ENCODE peak calls at places on chromosomes 5 and 9, in eight cellular contexts. V, T, A, Q, K, H, I and C are unnamed samples.

GRCh38 chr9:93894691-93895079 is 60.5 kb downstream of the BARX1 start:
- DNase-seq in T (no peak), H (no peak), A (no peak), V (no peak), K (no peak), Q (no peak), I (no peak), C (no peak)

GRCh38 chr5:93603191-93603590 is 20.2 kb downstream of the NR2F1 start:
- DNase-seq in A (no peak), T (no peak), K (no peak), V (no peak), I (no peak), Q (no peak), H (no peak), C (no peak)

GRCh38 chr5:39648539-39649200 is 223.9 kb upstream of the DAB2 start:
- DNase-seq in K (no peak), A (no peak), Q (no peak), T (no peak), H (peak; percentile 18), I (no peak), V (no peak), C (no peak)

GRCh38 chr5:67910599-67910998 is 305.0 kb upstream of the PIK3R1 start:
- DNase-seq in Q (no peak), I (no peak), T (no peak), K (no peak), V (no peak), H (no peak), A (no peak), C (no peak)

GRCh38 chr9:112325600-112325999 is 7.8 kb downstream of the PTBP3 start:
- DNase-seq in V (no peak), I (no peak), K (no peak), T (no peak), A (no peak), Q (no peak), H (no peak), C (no peak)

GRCh38 chr5:54363669-54364068 is 53.3 kb upstream of the ARL15 start:
- DNase-seq in Q (no peak), A (no peak), V (no peak), T (no peak), H (no peak), K (no peak), I (no peak), C (no peak)

GRCh38 chr9:68777070-68777763 is 72.2 kb downstream of the PIP5K1B start:
- DNase-seq in I (no peak), V (no peak), K (no peak), H (no peak), T (no peak), A (no peak), Q (no peak), C (no peak)

GRCh38 chr5:92769986-92770385 is 811.0 kb downstream of the NR2F1-AS1 start:
- DNase-seq in K (no peak), I (no peak), Q (no peak), T (no peak), V (no peak), A (no peak), H (no peak), C (no peak)

GRCh38 chr5:20300110-20300509 is 312.1 kb upstream of the CDH18 start:
- DNase-seq in K (no peak), V (no peak), H (no peak), Q (no peak), T (no peak), A (no peak), I (no peak), C (no peak)

GRCh38 chr5:34656700-34657549 is 797 bp downstream of the RAI14 start:
- DNase-seq in T (peak; percentile 81), H (no peak), I (peak; percentile 48), A (no peak), K (peak; percentile 18), Q (peak; percentile 45), V (peak; percentile 26), C (no peak)

GRCh38 chr5:106163233-106163632 is 1507.5 kb downstream of the EFNA5 start:
- DNase-seq in K (no peak), H (no peak), V (no peak), A (no peak), I (peak; percentile 7), T (no peak), Q (no peak), C (no peak)

GRCh38 chr5:91477408-91477807 is 94.3 kb upstream of the ARRDC3 start:
- DNase-seq in H (no peak), T (no peak), A (no peak), I (no peak), V (no peak), Q (no peak), K (no peak), C (no peak)

GRCh38 chr9:95515272-95516113 is 1.3 kb downstream of the PTCH1 start:
- DNase-seq in I (no peak), K (no peak), V (no peak), T (peak; percentile 74), H (peak; percentile 34), A (peak; percentile 22), Q (no peak), C (peak; percentile 11)

GRCh38 chr5:180313677-180314076 is 21.8 kb upstream of the MAPK9 start:
- DNase-seq in Q (no peak), V (no peak), I (peak; percentile 83), K (peak; percentile 43), H (no peak), A (peak; percentile 26), T (peak; percentile 85), C (peak; percentile 78)

GRCh38 chr9:97895695-97896332 is 26.5 kb downstream of the TRMO start:
- DNase-seq in A (no peak), T (no peak), V (no peak), Q (no peak), H (peak; percentile 14), K (no peak), I (no peak), C (no peak)

GRCh38 chr5:38059876-38060275 is 198.5 kb upstream of the EGFLAM start:
- DNase-seq in A (no peak), V (no peak), H (no peak), T (no peak), I (peak; percentile 26), K (no peak), Q (no peak), C (no peak)

GRCh38 chr5:178155065-178155464 is 1.4 kb upstream of the NHP2 start:
- DNase-seq in K (no peak), A (no peak), H (no peak), Q (no peak), T (no peak), V (no peak), I (no peak), C (no peak)

GRCh38 chr5:157215143-157215825 is 34.6 kb downstream of the ITK start:
- DNase-seq in V (no peak), K (no peak), H (no peak), I (no peak), A (no peak), T (no peak), Q (no peak), C (peak; percentile 57)

GRCh38 chr5:57937025-57937424 is 454.4 kb upstream of the ACTBL2 start:
- DNase-seq in V (no peak), T (no peak), Q (no peak), I (no peak), H (no peak), K (no peak), A (no peak), C (no peak)

GRCh38 chr5:127536687-127537086 is 19.2 kb downstream of the PRRC1 start:
- DNase-seq in T (no peak), A (no peak), K (no peak), Q (no peak), V (peak; percentile 10), H (no peak), I (no peak), C (no peak)

GRCh38 chr9:116656535-116656934 is 30.6 kb upstream of the TRIM32 start:
- DNase-seq in K (peak; percentile 26), T (no peak), V (no peak), Q (no peak), H (no peak), I (no peak), A (no peak), C (no peak)

GRCh38 chr9:126932871-126933321 is 18.3 kb downstream of the RALGPS1 start:
- DNase-seq in Q (no peak), T (no peak), H (no peak), V (no peak), A (no peak), I (no peak), K (no peak), C (no peak)

GRCh38 chr5:17069995-17070405 is 133.9 kb upstream of the MYO10 start:
- DNase-seq in H (peak; percentile 4), V (no peak), T (no peak), K (no peak), I (peak; percentile 46), Q (no peak), A (no peak), C (no peak)

GRCh38 chr5:10719965-10720364 is 41.1 kb downstream of the DAP start:
- DNase-seq in V (no peak), K (no peak), I (no peak), A (no peak), H (no peak), Q (no peak), T (no peak), C (no peak)

GRCh38 chr5:127392762-127393161 is 102.2 kb downstream of the MEGF10 start:
- DNase-seq in A (no peak), Q (no peak), K (no peak), H (no peak), T (no peak), V (no peak), I (no peak), C (no peak)

GRCh38 chr5:144451187-144451973 is 280.7 kb downstream of the KCTD16 start:
- DNase-seq in A (no peak), T (no peak), I (no peak), K (no peak), Q (no peak), V (no peak), H (no peak), C (no peak)

GRCh38 chr9:91132576-91133073 is 229.1 kb downstream of the AUH start:
- DNase-seq in A (no peak), T (no peak), Q (no peak), V (no peak), K (no peak), H (no peak), I (no peak), C (no peak)

GRCh38 chr5:40428815-40429214 is 250.9 kb upstream of the PTGER4 start:
- DNase-seq in V (no peak), Q (no peak), T (no peak), I (no peak), H (no peak), K (no peak), A (no peak), C (no peak)

GRCh38 chr9:17330097-17330496 is 195.3 kb downstream of the CNTLN start:
- DNase-seq in K (no peak), T (no peak), A (no peak), Q (no peak), H (no peak), V (no peak), I (no peak), C (no peak)

GRCh38 chr5:38719403-38719802 is 126.4 kb upstream of the OSMR start:
- DNase-seq in Q (no peak), V (no peak), I (no peak), H (no peak), A (no peak), T (no peak), K (no peak), C (no peak)

GRCh38 chr5:92777421-92777820 is 803.6 kb downstream of the NR2F1-AS1 start:
- DNase-seq in T (no peak), K (no peak), V (no peak), A (no peak), H (no peak), I (no peak), Q (no peak), C (no peak)

GRCh38 chr5:72436796-72437471 is 70.3 kb downstream of the ZNF366 start:
- DNase-seq in Q (no peak), T (no peak), I (no peak), A (no peak), H (no peak), V (no peak), K (no peak), C (no peak)

GRCh38 chr5:81067406-81067805 is 107.2 kb downstream of the RASGRF2 start:
- DNase-seq in H (no peak), A (no peak), T (no peak), Q (no peak), K (no peak), V (no peak), I (no peak), C (no peak)

GRCh38 chr5:16849821-16850220 is 86.3 kb downstream of the MYO10 start:
- DNase-seq in A (no peak), H (no peak), I (no peak), K (no peak), V (no peak), Q (no peak), T (no peak), C (no peak)